ENCODE peak calls at places on chromosomes 16 and 17, in six cellular contexts. F is lower leg skin, Y is brain microvascular endothelial cell, U is AG08395, P is HuH-7, V is hepatocyte. Q is an unnamed sample.

GRCh38 chr16:57265850-57266530 is 18.5 kb downstream of the PLLP start:
- DNase-seq in F (peak), Y (no peak), U (peak), P (no peak), V (peak), Q (peak)

GRCh38 chr17:55238197-55238930 is 26.4 kb upstream of the HLF start:
- DNase-seq in F (peak), Y (peak), U (peak), P (peak), V (peak), Q (peak)

GRCh38 chr16:88782454-88783390 is 2.3 kb downstream of the PIEZO1 start:
- DNase-seq in F (no peak), Y (peak), U (peak), P (no peak), V (no peak), Q (no peak)

GRCh38 chr16:17325744-17326143 is 145.0 kb downstream of the XYLT1 start:
- DNase-seq in F (no peak), Y (no peak), U (no peak), P (no peak), V (no peak), Q (no peak)

GRCh38 chr17:67417507-67417906 is 40.4 kb downstream of the PITPNC1 start:
- DNase-seq in F (no peak), Y (no peak), U (no peak), P (no peak), V (no peak), Q (no peak)

GRCh38 chr17:30570191-30570590 is 93.0 kb downstream of the GOSR1 start:
- DNase-seq in F (no peak), Y (no peak), U (no peak), P (no peak), V (no peak), Q (no peak)

GRCh38 chr16:1379863-1380174 is 28.1 kb downstream of the GNPTG start:
- DNase-seq in F (no peak), Y (no peak), U (no peak), P (no peak), V (no peak), Q (no peak)

GRCh38 chr17:57875109-57876022 is 25.5 kb upstream of the MRPS23 start:
- DNase-seq in F (peak), Y (peak), U (peak), P (peak), V (peak), Q (peak)

GRCh38 chr17:14815079-14815478 is 450.0 kb downstream of the PMP22 start:
- DNase-seq in F (no peak), Y (no peak), U (no peak), P (no peak), V (no peak), Q (no peak)